ENCODE peak calls at places on chromosomes 7 and 10, in eight cellular contexts. One of them, this sample, is unnamed.

GRCh38 chr10:1472178-1472577 is 265.1 kb downstream of the ADARB2 start:
- DNase-seq in HCT116: no peak
- DNase-seq in activated gamma-delta T cell treated with Interleukin-2 at 50 U/mL for 16 hours: no peak
- DNase-seq in neuronal stem cell: no peak
- DNase-seq in stimulated activated CD4-positive, alpha-beta T cell treated with anti-CD3 and anti-CD28 coated beads, TNF-alpha, amount 100 ng/mL, for 1 hour: no peak
- DNase-seq in HT-29: no peak
- DNase-seq in GM06990: no peak
- DNase-seq in H54: no peak
- DNase-seq in this sample: no peak

GRCh38 chr10:34121974-34122282 is 693.2 kb downstream of the PARD3 start:
- DNase-seq in HCT116: no peak
- DNase-seq in activated gamma-delta T cell treated with Interleukin-2 at 50 U/mL for 16 hours: no peak
- DNase-seq in neuronal stem cell: no peak
- DNase-seq in stimulated activated CD4-positive, alpha-beta T cell treated with anti-CD3 and anti-CD28 coated beads, TNF-alpha, amount 100 ng/mL, for 1 hour: no peak
- DNase-seq in HT-29: no peak
- DNase-seq in GM06990: peak
- DNase-seq in H54: no peak
- DNase-seq in this sample: no peak

GRCh38 chr10:129272859-129273258 is 194.2 kb upstream of the MGMT start:
- DNase-seq in HCT116: no peak
- DNase-seq in activated gamma-delta T cell treated with Interleukin-2 at 50 U/mL for 16 hours: no peak
- DNase-seq in neuronal stem cell: no peak
- DNase-seq in stimulated activated CD4-positive, alpha-beta T cell treated with anti-CD3 and anti-CD28 coated beads, TNF-alpha, amount 100 ng/mL, for 1 hour: no peak
- DNase-seq in HT-29: no peak
- DNase-seq in GM06990: no peak
- DNase-seq in H54: no peak
- DNase-seq in this sample: no peak

GRCh38 chr7:150420242-150420641 is 30.2 kb upstream of the GIMAP8 start:
- DNase-seq in HCT116: no peak
- DNase-seq in activated gamma-delta T cell treated with Interleukin-2 at 50 U/mL for 16 hours: no peak
- DNase-seq in neuronal stem cell: no peak
- DNase-seq in stimulated activated CD4-positive, alpha-beta T cell treated with anti-CD3 and anti-CD28 coated beads, TNF-alpha, amount 100 ng/mL, for 1 hour: no peak
- DNase-seq in HT-29: no peak
- DNase-seq in GM06990: no peak
- DNase-seq in H54: no peak
- DNase-seq in this sample: no peak

GRCh38 chr10:18610517-18610916 is 40.9 kb downstream of the NSUN6 start:
- DNase-seq in HCT116: peak
- DNase-seq in activated gamma-delta T cell treated with Interleukin-2 at 50 U/mL for 16 hours: no peak
- DNase-seq in neuronal stem cell: peak
- DNase-seq in stimulated activated CD4-positive, alpha-beta T cell treated with anti-CD3 and anti-CD28 coated beads, TNF-alpha, amount 100 ng/mL, for 1 hour: no peak
- DNase-seq in HT-29: peak
- DNase-seq in GM06990: no peak
- DNase-seq in H54: peak
- DNase-seq in this sample: no peak

GRCh38 chr10:133451346-133451745 is 2.4 kb upstream of the SCART1 start:
- DNase-seq in HCT116: no peak
- DNase-seq in activated gamma-delta T cell treated with Interleukin-2 at 50 U/mL for 16 hours: no peak
- DNase-seq in neuronal stem cell: no peak
- DNase-seq in stimulated activated CD4-positive, alpha-beta T cell treated with anti-CD3 and anti-CD28 coated beads, TNF-alpha, amount 100 ng/mL, for 1 hour: no peak
- DNase-seq in HT-29: no peak
- DNase-seq in GM06990: no peak
- DNase-seq in H54: no peak
- DNase-seq in this sample: no peak

GRCh38 chr10:71845410-71846406 is 5.3 kb downstream of the PSAP start:
- DNase-seq in HCT116: no peak
- DNase-seq in activated gamma-delta T cell treated with Interleukin-2 at 50 U/mL for 16 hours: no peak
- DNase-seq in neuronal stem cell: no peak
- DNase-seq in stimulated activated CD4-positive, alpha-beta T cell treated with anti-CD3 and anti-CD28 coated beads, TNF-alpha, amount 100 ng/mL, for 1 hour: no peak
- DNase-seq in HT-29: no peak
- DNase-seq in GM06990: no peak
- DNase-seq in H54: no peak
- DNase-seq in this sample: no peak

GRCh38 chr10:109953745-109954144 is 30.4 kb upstream of the XPNPEP1 start:
- DNase-seq in HCT116: no peak
- DNase-seq in activated gamma-delta T cell treated with Interleukin-2 at 50 U/mL for 16 hours: no peak
- DNase-seq in neuronal stem cell: no peak
- DNase-seq in stimulated activated CD4-positive, alpha-beta T cell treated with anti-CD3 and anti-CD28 coated beads, TNF-alpha, amount 100 ng/mL, for 1 hour: no peak
- DNase-seq in HT-29: no peak
- DNase-seq in GM06990: no peak
- DNase-seq in H54: no peak
- DNase-seq in this sample: no peak

This sample was measured in activated T-cell treated with anti-CD3 and anti-CD28 coated beads, Interleukin-2, amount 50 U/mL, for 1 hour.